ENCODE peak calls at places on chromosomes 4 and X, in five cellular contexts. J is mucosa of descending colon; V is CD8-positive, alpha-beta T cell; Z is Peyer's patch; X is pancreas. W is an unnamed sample. For H3K9me3 and H3K4me1, the result is how much of the 10 kb centered on the place peaks cover.

GRCh38 chr4:125316391-125316780 is 1.6 kb downstream of the FAT4 start:
- DNase-seq in J (peak), V (no peak), Z (peak), X (peak), W (no peak)

GRCh38 chrX:106903291-106903820 is at the start of gene RIPPLY1:
- DNase-seq in J (no peak), V (no peak), Z (no peak), X (no peak), W (no peak)

GRCh38 chr4:25441519-25442117 is 64.6 kb downstream of the ANAPC4 start:
- DNase-seq in J (peak), V (no peak), Z (peak), X (peak), W (peak)

GRCh38 chr4:73222466-73223257 is 35.9 kb downstream of the ANKRD17 start:
- DNase-seq in J (no peak), V (peak), Z (no peak), X (peak), W (peak)

GRCh38 chr4:80197601-80198444 is 520 bp downstream of the PRDM8 start:
- DNase-seq in J (no peak), V (no peak), Z (peak), X (no peak), W (no peak)

GRCh38 chrX:133085785-133086184 is 11.1 kb downstream of the USP26 start:
- DNase-seq in J (peak), V (no peak), Z (no peak), X (no peak), W (no peak)

GRCh38 chr4:37430718-37431416 is 186.3 kb downstream of the NWD2 start:
- DNase-seq in J (no peak), V (no peak), Z (no peak), X (no peak), W (no peak)

GRCh38 chrX:134801267-134801666 is 143.0 kb upstream of the PLAC1 start:
- DNase-seq in J (no peak), V (no peak), Z (no peak), X (no peak), W (no peak)

GRCh38 chr4:185920171-185920570 is 108.2 kb upstream of the SORBS2 start:
- DNase-seq in J (no peak), V (no peak), Z (no peak), X (no peak), W (no peak)

GRCh38 chr4:8315343-8316250 is 46.0 kb downstream of the HTRA3 start:
- DNase-seq in J (no peak), V (no peak), Z (peak), X (peak), W (peak)

GRCh38 chrX:13120017-13120416 is 75.6 kb upstream of the FAM9C start:
- DNase-seq in J (no peak), V (no peak), Z (no peak), X (peak), W (no peak)

GRCh38 chrX:101415180-101416130 is 7.4 kb downstream of the HNRNPH2 start:
- DNase-seq in J (no peak), V (no peak), Z (no peak), X (no peak), W (peak)

GRCh38 chr4:108881190-108881589 is 118.3 kb upstream of the ETNPPL start:
- DNase-seq in J (no peak), V (no peak), Z (no peak), X (no peak), W (no peak)

GRCh38 chr4:90171491-90171890 is 44.3 kb downstream of the CCSER1 start:
- DNase-seq in J (no peak), V (no peak), Z (no peak), X (no peak), W (no peak)

GRCh38 chrX:519741-520140 is 110.8 kb upstream of the SHOX start:
- DNase-seq in J (no peak), V (no peak), Z (no peak), X (no peak), W (no peak)

GRCh38 chr4:13705521-13706035 is 78.1 kb upstream of the BOD1L1 start:
- DNase-seq in J (peak), V (no peak), Z (peak), X (peak), W (no peak)

GRCh38 chr4:176794151-176794550 is 1.4 kb upstream of the VEGFC start:
- DNase-seq in J (no peak), V (no peak), Z (no peak), X (no peak), W (no peak)

GRCh38 chrX:23287191-23287764 is 47.4 kb upstream of the PTCHD1 start:
- DNase-seq in J (no peak), V (no peak), Z (no peak), X (no peak), W (no peak)

DNA sequence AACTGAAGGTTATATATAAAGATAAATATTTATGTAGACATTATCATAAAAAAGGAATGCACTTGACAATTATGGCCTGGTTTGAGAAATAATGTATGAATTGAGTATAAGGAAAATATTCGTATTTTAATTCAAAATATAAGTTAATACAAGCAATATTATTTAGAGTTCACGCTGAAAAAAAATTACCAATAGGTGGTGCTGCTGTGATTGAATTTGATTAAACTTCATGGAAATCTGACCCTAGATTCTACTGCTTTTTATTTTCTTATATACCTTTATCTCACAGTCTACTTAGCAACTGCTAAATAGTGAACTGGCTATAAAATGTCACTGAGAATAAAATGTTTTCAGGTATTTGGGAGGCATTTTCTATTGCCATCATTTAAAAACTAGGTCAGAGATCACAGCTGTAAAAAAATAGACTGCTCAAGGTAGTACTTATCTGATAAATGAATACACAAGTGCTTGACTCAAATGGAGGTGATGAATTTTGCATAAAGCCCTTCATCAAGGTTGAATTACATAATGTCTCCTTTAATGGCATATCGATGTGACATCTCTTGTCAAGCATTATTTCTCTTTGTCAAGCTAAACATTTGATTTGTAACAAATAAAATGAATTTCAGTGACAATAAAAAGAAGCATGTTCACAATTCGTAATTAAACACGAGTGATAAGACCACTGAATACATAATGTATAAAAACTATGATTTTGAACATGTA is 1638.8 kb upstream of the PCDH7 start:
- DNase-seq in J (no peak), V (no peak), Z (no peak), X (no peak), W (no peak)
- TF ChIP-seq CTCF in J (no peak), V (no peak), Z (no peak), X (no peak), W (peak)

GRCh38 chr4:19117022-19117421 is 1095.5 kb upstream of the LCORL start:
- DNase-seq in J (no peak), V (no peak), Z (no peak), X (no peak), W (no peak)

GRCh38 chr4:19123681-19124080 is 1102.1 kb upstream of the LCORL start:
- DNase-seq in J (no peak), V (no peak), Z (no peak), X (no peak), W (no peak)

DNA sequence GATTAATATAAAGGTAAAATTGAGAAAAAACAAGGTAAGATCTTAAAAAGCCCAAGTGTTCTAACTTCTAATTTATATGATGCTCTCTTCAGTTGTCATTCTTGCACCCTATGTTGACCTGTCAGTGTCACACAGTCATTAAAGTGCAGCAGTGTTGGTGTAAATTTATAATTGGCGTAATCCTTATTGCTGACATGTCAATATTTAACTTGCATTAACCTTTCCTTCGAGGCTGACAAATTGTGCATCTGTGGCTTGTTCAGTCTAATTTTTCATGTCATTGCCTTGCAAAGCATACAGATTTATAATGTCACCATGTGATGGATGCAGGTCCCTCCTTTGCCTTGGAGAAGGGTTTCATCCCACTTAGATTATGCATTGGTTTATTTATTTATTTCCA is 1098.3 kb upstream of the LCORL start:
- DNase-seq in J (no peak), V (no peak), Z (no peak), X (no peak), W (no peak)
- H3K9me3 ChIP-seq in J (under half), V (under half), Z (under half), X (under half), W (under half)

GRCh38 chr4:184473265-184473514 is 1.2 kb downstream of the IRF2 start:
- DNase-seq in J (no peak), V (no peak), Z (no peak), X (peak), W (no peak)
- H3K4me1 ChIP-seq in J (under half), V (under half), Z (under half), X (under half), W (half or more)

GRCh38 chrX:131729295-131729694 is 185.4 kb downstream of the OR13H1 start:
- DNase-seq in J (no peak), V (no peak), Z (no peak), X (peak), W (no peak)
- TF ChIP-seq CTCF in J (no peak), V (no peak), Z (no peak), X (no peak), W (no peak)

W was measured in OCI-LY7.